ENCODE peak calls at places on chromosomes 11 and 22, in six cellular contexts. P, E, Z, Q, T and S are unnamed samples.

GRCh38 chr22:34972498-34972897 is 93.5 kb upstream of the ISX start:
- DNase-seq in E (no peak), T (peak; percentile 49), Q (no peak), Z (no peak), P (peak; percentile 55), S (no peak)

GRCh38 chr11:102291831-102292230 is 25.5 kb upstream of the BIRC3 start:
- DNase-seq in E (no peak), T (no peak), P (no peak), Z (no peak), Q (no peak), S (no peak)

GRCh38 chr11:107549253-107549953 is 16.1 kb downstream of the ALKBH8 start:
- DNase-seq in P (no peak), Z (peak; percentile 51), E (peak; percentile 51), T (no peak), Q (no peak), S (no peak)

GRCh38 chr11:46710821-46711269 is 8.2 kb upstream of the F2 start:
- DNase-seq in P (no peak), Q (no peak), Z (peak; percentile 97), T (no peak), E (peak; percentile 83), S (no peak)

GRCh38 chr11:12376259-12376971 is 956 bp upstream of the PARVA start:
- DNase-seq in Q (no peak), T (no peak), P (no peak), E (peak; percentile 93), Z (peak; percentile 91), S (no peak)

GRCh38 chr11:110339456-110339855 is 43.0 kb upstream of the RDX start:
- DNase-seq in T (no peak), Q (no peak), Z (no peak), E (no peak), P (no peak), S (no peak)

GRCh38 chr11:100719362-100719761 is 32.3 kb downstream of the ARHGAP42 start:
- DNase-seq in Z (peak; percentile 42), E (peak; percentile 90), Q (no peak), T (no peak), P (peak; percentile 82), S (peak; percentile 13)

GRCh38 chr11:65988791-65989592 is 13.0 kb downstream of the EIF1AD start:
- DNase-seq in T (peak; percentile 90), E (peak; percentile 95), Q (peak; percentile 93), P (peak; percentile 92), Z (peak; percentile 96), S (peak; percentile 98)

GRCh38 chr11:2095198-2095520 is 44.0 kb downstream of the IGF2 start:
- DNase-seq in P (no peak), E (no peak), Z (no peak), T (no peak), Q (no peak), S (no peak)

GRCh38 chr22:20086101-20086599 is 6.1 kb downstream of the DGCR8 start:
- DNase-seq in P (no peak), E (no peak), Q (no peak), T (no peak), Z (no peak), S (no peak)

GRCh38 chr22:30892731-30893221 is 75.8 kb downstream of the MORC2 start:
- DNase-seq in P (no peak), E (no peak), Z (no peak), Q (no peak), T (peak; percentile 33), S (no peak)

GRCh38 chr11:2386591-2386990 is 9.5 kb downstream of the CD81 start:
- DNase-seq in P (no peak), T (no peak), Z (no peak), Q (no peak), E (no peak), S (no peak)

GRCh38 chr22:50304528-50305392 is 2.7 kb downstream of the PLXNB2 start:
- DNase-seq in Q (no peak), Z (no peak), P (no peak), T (no peak), E (no peak), S (peak; percentile 44)

GRCh38 chr22:49800408-49801238 is 27.1 kb downstream of the BRD1 start:
- DNase-seq in Q (no peak), T (no peak), P (no peak), Z (no peak), E (no peak), S (no peak)

GRCh38 chr22:20615533-20616450 is 108.4 kb downstream of the MED15 start:
- DNase-seq in T (no peak), Q (no peak), Z (no peak), P (no peak), E (no peak), S (peak; percentile 23)

GRCh38 chr22:21764038-21764804 is 28.6 kb upstream of the YPEL1 start:
- DNase-seq in Q (no peak), E (no peak), P (no peak), Z (no peak), T (no peak), S (no peak)

GRCh38 chr22:30206964-30207363 is 39.6 kb downstream of the LIF start:
- DNase-seq in E (peak; percentile 96), Q (peak; percentile 51), Z (peak; percentile 99), P (peak; percentile 55), T (no peak), S (peak; percentile 89)

DNA sequence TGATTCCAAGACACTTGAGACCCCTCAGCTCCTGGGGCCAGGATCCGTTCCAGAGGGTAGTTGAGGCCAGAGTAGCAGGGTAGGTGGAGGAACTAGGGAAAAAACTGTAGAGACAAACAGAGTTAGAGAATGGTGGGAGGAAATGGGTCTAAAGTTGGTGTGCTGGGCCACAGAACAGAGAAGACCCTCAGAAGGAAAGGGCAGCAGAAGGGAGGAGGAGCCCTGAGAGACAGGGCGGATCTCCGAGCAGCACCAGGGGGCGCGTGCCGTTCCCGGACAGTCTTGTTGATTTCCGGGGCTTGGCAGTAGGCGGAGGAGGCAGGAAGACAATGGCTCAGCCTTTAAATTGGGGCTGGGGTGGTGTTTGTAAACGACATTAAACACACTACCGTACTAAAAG is 2.4 kb upstream of the CECR2 start:
- DNase-seq in Q (peak; percentile 40), E (no peak), Z (no peak), P (peak; percentile 85), T (peak; percentile 79), S (peak; percentile 28)
- H3K4ac ChIP-seq in Q (no peak overlapping the region), E (no peak overlapping the region), Z (no peak overlapping the region), P (no peak overlapping the region), T (peak overlapping the region; percentile 2), S (no peak overlapping the region)

GRCh38 chr11:77467233-77467632 is 6.7 kb downstream of the PAK1 start:
- DNase-seq in E (no peak), Z (peak; percentile 12), Q (no peak), P (no peak), T (no peak), S (no peak)

GRCh38 chr11:77470504-77470903 is 3.4 kb downstream of the PAK1 start:
- DNase-seq in E (no peak), P (no peak), Q (no peak), T (no peak), Z (no peak), S (no peak)

GRCh38 chr11:77470971-77471370 is 2.9 kb downstream of the PAK1 start:
- DNase-seq in T (no peak), Q (no peak), Z (no peak), E (no peak), P (peak; percentile 46), S (no peak)

GRCh38 chr11:77467993-77468392 is 5.9 kb downstream of the PAK1 start:
- DNase-seq in T (no peak), P (no peak), Q (no peak), Z (no peak), E (peak; percentile 18), S (no peak)

GRCh38 chr11:77468527-77468926 is 5.4 kb downstream of the PAK1 start:
- DNase-seq in Q (no peak), Z (no peak), P (no peak), E (no peak), T (no peak), S (no peak)
- H3K9ac ChIP-seq in Q (no peak overlapping the region), Z (no peak overlapping the region), P (no peak overlapping the region), E (no peak overlapping the region), T (no peak overlapping the region), S (no peak overlapping the region)

GRCh38 chr22:44596726-44597125 is 98.7 kb upstream of the RTL6 start:
- DNase-seq in Q (no peak), P (no peak), Z (no peak), T (no peak), E (no peak), S (no peak)

GRCh38 chr22:44599084-44599483 is 101.1 kb upstream of the RTL6 start:
- DNase-seq in Q (no peak), E (no peak), P (no peak), T (no peak), Z (no peak), S (no peak)

GRCh38 chr22:44597616-44598015 is 99.6 kb upstream of the RTL6 start:
- DNase-seq in T (no peak), P (no peak), Z (peak; percentile 29), E (peak; percentile 42), Q (no peak), S (no peak)

GRCh38 chr22:44594951-44595350 is 96.9 kb upstream of the RTL6 start:
- DNase-seq in P (no peak), Z (peak; percentile 8), E (no peak), T (no peak), Q (no peak), S (no peak)

GRCh38 chr22:44595841-44596341 is 97.9 kb upstream of the RTL6 start:
- DNase-seq in Z (peak; percentile 42), E (peak; percentile 59), T (no peak), Q (no peak), P (no peak), S (no peak)
- H2AFZ ChIP-seq in Z (peak overlapping the region; percentile 50), E (no peak overlapping the region), T (no peak overlapping the region), Q (peak overlapping the region; percentile 89), P (no peak overlapping the region), S (no peak overlapping the region)

GRCh38 chr11:799641-800316 is 1.7 kb upstream of the SLC25A22 start:
- DNase-seq in T (no peak), Z (no peak), P (no peak), Q (no peak), E (no peak), S (no peak)

GRCh38 chr11:796565-797299 is 1.3 kb downstream of the SLC25A22 start:
- DNase-seq in Q (no peak), P (no peak), E (no peak), T (no peak), Z (no peak), S (no peak)

GRCh38 chr11:795638-796564 is 2.2 kb downstream of the SLC25A22 start:
- DNase-seq in T (no peak), Q (no peak), E (peak; percentile 93), Z (peak; percentile 89), P (no peak), S (peak; percentile 38)

GRCh38 chr11:798093-798713 is at the start of gene SLC25A22:
- DNase-seq in Q (peak; percentile 83), T (peak; percentile 93), E (peak; percentile 78), P (peak; percentile 80), Z (peak; percentile 71), S (peak; percentile 89)

DNA sequence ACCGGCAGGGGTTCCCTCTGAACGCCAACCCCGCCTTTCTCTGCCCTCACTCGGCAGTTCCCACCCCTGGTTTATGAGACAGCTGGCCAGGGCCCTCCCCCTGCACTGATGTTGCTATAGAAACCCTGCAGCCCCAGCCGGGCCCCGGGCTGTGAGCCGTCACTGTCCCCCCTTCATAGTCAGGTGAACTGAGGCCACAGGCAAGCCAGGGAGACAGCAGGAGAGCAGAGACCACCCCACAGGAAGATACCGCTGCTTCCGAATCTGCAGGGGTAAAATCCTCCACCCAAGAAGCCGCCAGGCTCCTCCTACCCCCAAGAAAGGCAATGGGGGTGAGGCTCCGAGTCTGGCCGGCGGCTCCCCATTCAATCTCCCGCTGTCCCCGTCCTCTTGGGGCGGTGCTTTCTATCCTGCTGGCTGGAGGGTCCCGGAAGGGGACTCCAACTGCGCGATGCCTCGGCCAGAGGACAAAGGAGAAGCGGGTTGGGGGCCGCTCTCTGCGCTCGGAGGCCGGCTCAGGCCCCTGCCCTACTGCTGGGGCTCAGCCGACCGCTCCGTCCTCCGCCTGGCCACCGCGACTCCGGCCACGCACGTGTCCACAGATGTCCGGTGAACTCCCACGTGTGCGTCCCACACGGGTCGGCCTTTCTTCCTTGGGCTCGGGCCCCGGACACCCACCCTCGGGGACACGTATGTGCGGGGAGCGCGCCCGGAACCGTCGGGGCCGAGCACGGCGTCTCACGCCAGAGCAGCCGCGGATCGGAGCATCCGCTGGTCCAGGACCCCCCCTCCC is 585 bp downstream of the SLC25A22 start:
- DNase-seq in Q (peak; percentile 68), P (peak; percentile 81), T (peak; percentile 80), E (peak; percentile 96), Z (peak; percentile 84), S (no peak)
- H3K4ac ChIP-seq in Q (peak overlapping the region; percentile 84), P (no peak overlapping the region), T (peak overlapping the region; percentile 85), E (peak overlapping the region; percentile 77), Z (peak overlapping the region; percentile 85), S (peak overlapping the region; percentile 63)